ENCODE peak calls at places on chromosomes 12 and 14, in seven cellular contexts. L, S, O, H, P, J and Y are unnamed samples.

GRCh38 chr14:66045572-66046021 is 440.6 kb upstream of the CCDC196 start:
- DNase-seq in J (peak; percentile 27), O (peak; percentile 13), P (no peak), S (peak; percentile 44), H (no peak), L (no peak), Y (no peak)

GRCh38 chr12:13630354-13630753 is 351.0 kb downstream of the GRIN2B start:
- DNase-seq in P (no peak), J (no peak), H (no peak), S (no peak), O (no peak), L (no peak), Y (no peak)

GRCh38 chr12:89949457-89950195 is 241.0 kb upstream of the ATP2B1 start:
- DNase-seq in O (peak; percentile 96), H (no peak), J (peak; percentile 76), L (peak; percentile 67), P (no peak), S (peak; percentile 31), Y (no peak)

GRCh38 chr14:50260511-50260910 is 29.1 kb upstream of the SOS2 start:
- DNase-seq in S (peak; percentile 16), P (no peak), J (peak; percentile 16), O (peak; percentile 3), L (peak; percentile 12), H (peak; percentile 3), Y (no peak)

GRCh38 chr14:33788116-33788515 is 162.8 kb downstream of the EGLN3 start:
- DNase-seq in S (no peak), P (no peak), H (no peak), O (no peak), L (no peak), J (no peak), Y (peak; percentile 19)

GRCh38 chr14:68640293-68640574 is 152.6 kb downstream of the ZFP36L1 start:
- DNase-seq in L (no peak), H (no peak), P (no peak), J (no peak), O (no peak), S (no peak), Y (no peak)

GRCh38 chr12:20917269-20917668 is 106.8 kb downstream of the SLCO1B3 start:
- DNase-seq in S (no peak), J (no peak), O (no peak), L (no peak), H (no peak), P (no peak), Y (no peak)

GRCh38 chr14:64388533-64389243 is 535 bp downstream of the MTHFD1 start:
- DNase-seq in L (peak; percentile 27), H (no peak), O (no peak), P (peak; percentile 44), S (peak; percentile 28), J (peak; percentile 10), Y (peak; percentile 26)

GRCh38 chr14:61140872-61141271 is 140.3 kb downstream of the TMEM30B start:
- DNase-seq in O (peak; percentile 64), P (no peak), J (peak; percentile 88), S (no peak), H (peak; percentile 29), L (no peak), Y (no peak)

GRCh38 chr12:11650279-11650696 is 814 bp downstream of the ETV6 start:
- DNase-seq in S (peak; percentile 53), O (no peak), P (peak; percentile 54), J (peak; percentile 35), H (no peak), L (peak; percentile 25), Y (peak; percentile 42)

GRCh38 chr12:101490286-101490920 is 15.3 kb downstream of the SPIC start:
- DNase-seq in O (no peak), S (peak; percentile 16), P (peak; percentile 14), L (peak; percentile 60), H (peak; percentile 62), J (no peak), Y (peak; percentile 41)

GRCh38 chr12:75439048-75439447 is 41.5 kb upstream of the GLIPR1 start:
- DNase-seq in J (no peak), H (no peak), L (no peak), S (no peak), O (no peak), P (no peak), Y (no peak)

GRCh38 chr12:63869656-63870055 is 25.2 kb downstream of the SRGAP1 start:
- DNase-seq in S (no peak), P (no peak), H (no peak), O (no peak), L (no peak), J (no peak), Y (no peak)

GRCh38 chr12:130669797-130670196 is 46.3 kb downstream of the RIMBP2 start:
- DNase-seq in P (no peak), H (no peak), O (no peak), L (no peak), J (no peak), S (no peak), Y (no peak)

GRCh38 chr12:30826276-30826675 is 71.5 kb upstream of the CAPRIN2 start:
- DNase-seq in O (no peak), J (no peak), H (no peak), S (no peak), L (no peak), P (no peak), Y (no peak)

GRCh38 chr12:102955926-102956737 is 1.3 kb upstream of the ASCL1 start:
- DNase-seq in J (no peak), O (no peak), S (peak; percentile 36), P (peak; percentile 57), L (no peak), H (no peak), Y (peak; percentile 38)

DNA sequence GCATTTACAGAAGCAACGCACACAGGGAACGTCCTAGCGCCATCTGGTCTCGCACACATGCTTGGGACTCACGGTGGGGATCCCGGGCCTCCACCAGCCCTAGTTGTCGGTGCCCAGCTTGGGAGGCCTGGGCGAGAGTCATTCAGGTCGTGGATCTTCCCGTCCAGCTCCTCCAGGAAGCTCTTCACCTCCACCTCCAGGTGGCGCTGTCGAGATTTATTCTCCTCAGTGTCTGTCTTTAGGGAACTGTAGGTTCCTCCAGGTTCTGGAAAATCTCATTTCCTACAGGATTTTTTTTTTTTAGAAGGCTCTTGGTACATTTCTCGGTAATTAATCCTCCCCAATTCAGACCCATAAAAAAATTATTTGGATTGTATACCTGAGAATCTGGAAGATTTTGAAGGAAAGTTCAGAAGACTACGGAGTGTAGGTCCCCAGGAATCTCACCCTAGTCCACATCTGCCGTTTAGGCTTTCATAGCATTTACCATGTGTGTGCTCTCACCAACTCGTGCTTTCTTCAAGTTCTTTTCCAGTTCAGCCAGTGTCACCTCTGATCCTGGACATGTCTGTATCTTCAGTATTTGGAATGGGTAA is 910.0 kb downstream of the TMEM121 start:
- DNase-seq in O (no peak), H (no peak), P (peak; percentile 2), L (peak; percentile 67), J (no peak), S (no peak), Y (peak; percentile 20)
- TF ChIP-seq CTCF in O (no peak), H (no peak), P (no peak), L (peak; percentile 20), J (peak; percentile 20), S (no peak), Y (peak; percentile 25)

DNA sequence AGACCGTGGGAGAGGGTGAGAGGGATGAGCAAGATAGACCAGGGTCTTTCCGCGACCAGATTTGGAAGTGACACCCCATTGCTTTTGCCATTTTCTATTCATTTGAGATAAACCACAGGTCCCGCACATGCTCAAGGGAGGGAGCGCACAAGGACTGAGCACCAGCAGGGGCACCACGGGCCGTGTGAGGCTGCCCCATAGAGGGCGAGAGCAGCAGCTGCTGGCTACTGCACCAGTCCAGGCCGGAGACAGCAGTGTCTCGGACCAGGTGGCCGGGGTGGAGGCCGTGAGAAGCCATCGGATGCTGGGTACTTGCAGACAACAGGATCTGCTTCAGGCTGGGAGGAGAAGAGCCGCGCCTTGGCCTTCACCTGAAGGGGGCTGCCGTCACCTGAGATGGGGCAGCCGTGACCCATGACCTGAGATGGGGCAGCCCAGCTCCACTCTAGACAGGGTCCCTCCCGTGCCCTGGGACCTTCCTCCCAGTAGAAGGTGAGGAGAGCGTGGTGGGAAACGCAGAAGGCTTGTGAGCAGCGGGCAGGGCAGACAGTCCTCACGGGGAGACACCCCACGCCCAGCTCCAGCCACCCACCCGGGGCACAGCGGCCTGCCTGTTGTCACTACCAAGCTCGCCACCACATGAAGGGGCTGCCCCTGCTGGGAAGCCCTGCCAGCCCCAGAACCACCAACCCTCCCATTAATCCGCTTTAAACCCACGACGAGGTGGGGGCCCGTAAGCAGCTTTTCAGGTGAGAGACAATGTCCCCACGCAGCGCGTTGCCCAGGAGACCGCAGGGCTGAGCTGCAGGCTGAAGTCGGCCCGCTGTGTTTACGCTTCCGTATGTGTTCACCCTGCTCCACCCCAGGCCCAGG is 61.7 kb upstream of the FBRSL1 start:
- DNase-seq in J (no peak), O (no peak), P (no peak), H (no peak), S (no peak), L (no peak), Y (no peak)
- TF ChIP-seq CTCF in J (no peak), O (no peak), P (no peak), H (no peak), S (no peak), L (no peak), Y (no peak)

GRCh38 chr12:111405149-111405855 is 421 bp upstream of the SH2B3 start:
- DNase-seq in S (peak; percentile 100), J (peak; percentile 93), L (peak; percentile 98), H (peak; percentile 87), O (no peak), P (peak; percentile 100), Y (peak; percentile 100)
- TF ChIP-seq CTCF in S (peak; percentile 76), J (peak; percentile 51), L (peak; percentile 55), H (no peak), O (peak; percentile 21), P (peak; percentile 58), Y (peak; percentile 35)

GRCh38 chr12:114232187-114232586 is 173.8 kb downstream of the TBX5 start:
- DNase-seq in P (no peak), J (no peak), S (no peak), H (no peak), L (no peak), O (no peak), Y (no peak)

GRCh38 chr12:114221976-114222630 is 183.8 kb downstream of the TBX5 start:
- DNase-seq in J (no peak), S (no peak), P (no peak), H (no peak), L (no peak), O (no peak), Y (no peak)

GRCh38 chr12:114229150-114229549 is 176.8 kb downstream of the TBX5 start:
- DNase-seq in J (no peak), P (no peak), H (no peak), S (no peak), O (no peak), L (no peak), Y (no peak)

GRCh38 chr12:114221136-114221838 is 184.7 kb downstream of the TBX5 start:
- DNase-seq in P (no peak), O (no peak), H (no peak), J (no peak), S (no peak), L (no peak), Y (no peak)

DNA sequence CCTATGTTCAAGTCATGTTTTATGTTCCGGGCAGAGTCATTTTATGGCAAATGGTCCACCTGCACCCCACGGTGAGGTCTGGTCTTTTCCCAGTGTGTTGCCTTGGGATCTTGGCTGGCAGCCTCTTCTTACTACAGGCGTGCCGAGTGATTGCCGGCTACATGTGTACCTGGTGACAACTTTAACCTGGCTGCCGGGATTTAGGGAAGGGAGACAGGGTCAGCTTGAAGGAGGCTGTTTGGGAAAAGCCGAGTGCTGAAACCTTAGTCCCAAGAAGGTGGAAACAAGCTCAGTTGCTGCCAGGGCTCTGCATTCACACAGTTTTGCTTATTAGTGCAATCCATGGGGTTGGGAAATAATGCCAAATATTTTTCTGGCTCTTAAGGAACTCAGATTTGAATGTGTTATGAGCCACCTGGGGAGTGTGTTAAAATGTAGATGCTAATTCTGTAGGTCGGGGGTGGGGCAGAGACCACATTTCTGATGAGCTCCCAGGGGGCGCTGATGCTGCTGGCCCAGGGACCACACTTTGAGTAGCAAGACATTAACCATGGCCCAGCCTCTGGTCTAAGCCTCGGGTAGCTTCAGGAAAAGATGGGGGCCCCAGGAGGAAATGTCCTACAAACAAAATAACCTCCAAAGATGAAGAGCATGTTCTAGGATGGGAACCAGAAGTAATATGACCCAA is 179.6 kb downstream of the TBX5 start:
- DNase-seq in L (no peak), J (no peak), S (no peak), H (no peak), O (no peak), P (no peak), Y (peak; percentile 50)
- TF ChIP-seq CTCF in L (no peak), J (no peak), S (no peak), H (no peak), O (no peak), P (no peak), Y (no peak)